ENCODE peak calls at places on chromosomes 2 and 18, in ten cellular contexts. One of them, this sample, is unnamed.
A peak's percentile ranks its signal among the peaks of the same experiment; 100 is the strongest.

GRCh38 chr2:134307334-134307733 is 53.5 kb downstream of the MGAT5 start:
- DNase-seq in NCI-H1092: no peak
- DNase-seq in GM04504: no peak
- DNase-seq in right cardiac atrium: no peak
- DNase-seq in fibroblast of lung: no peak
- DNase-seq in hippocampal formation: no peak
- DNase-seq in BE2C: no peak
- DNase-seq in foreskin fibroblast: no peak
- DNase-seq in HuH-7.5: no peak
- DNase-seq in SJSA1: no peak
- DNase-seq in this sample: no peak

GRCh38 chr2:27152796-27153464 is 4.1 kb downstream of the TCF23 start:
- DNase-seq in NCI-H1092: no peak
- DNase-seq in GM04504: no peak
- DNase-seq in right cardiac atrium: no peak
- DNase-seq in fibroblast of lung: peak; percentile 44
- DNase-seq in hippocampal formation: no peak
- DNase-seq in BE2C: no peak
- DNase-seq in foreskin fibroblast: peak; percentile 61
- DNase-seq in HuH-7.5: no peak
- DNase-seq in SJSA1: no peak
- DNase-seq in this sample: no peak

GRCh38 chr2:137823196-137823595 is 141.1 kb upstream of the HNMT start:
- DNase-seq in NCI-H1092: no peak
- DNase-seq in GM04504: no peak
- DNase-seq in right cardiac atrium: no peak
- DNase-seq in fibroblast of lung: no peak
- DNase-seq in hippocampal formation: no peak
- DNase-seq in BE2C: no peak
- DNase-seq in foreskin fibroblast: no peak
- DNase-seq in HuH-7.5: no peak
- DNase-seq in SJSA1: no peak
- DNase-seq in this sample: no peak

GRCh38 chr2:237540823-237541222 is 25.6 kb upstream of the PRLH start:
- DNase-seq in NCI-H1092: peak; percentile 56
- DNase-seq in GM04504: peak; percentile 72
- DNase-seq in right cardiac atrium: peak; percentile 84
- DNase-seq in fibroblast of lung: peak; percentile 49
- DNase-seq in hippocampal formation: no peak
- DNase-seq in BE2C: no peak
- DNase-seq in foreskin fibroblast: peak; percentile 94
- DNase-seq in HuH-7.5: no peak
- DNase-seq in SJSA1: no peak
- DNase-seq in this sample: no peak

GRCh38 chr2:148978026-148978685 is 60.3 kb upstream of the LYPD6B start:
- DNase-seq in NCI-H1092: no peak
- DNase-seq in GM04504: no peak
- DNase-seq in right cardiac atrium: no peak
- DNase-seq in fibroblast of lung: no peak
- DNase-seq in hippocampal formation: no peak
- DNase-seq in BE2C: no peak
- DNase-seq in foreskin fibroblast: no peak
- DNase-seq in HuH-7.5: no peak
- DNase-seq in SJSA1: no peak
- DNase-seq in this sample: no peak

GRCh38 chr2:239383036-239383795 is 17.6 kb downstream of the HDAC4 start:
- DNase-seq in NCI-H1092: no peak
- DNase-seq in GM04504: no peak
- DNase-seq in right cardiac atrium: no peak
- DNase-seq in fibroblast of lung: no peak
- DNase-seq in hippocampal formation: no peak
- DNase-seq in BE2C: peak; percentile 3
- DNase-seq in foreskin fibroblast: no peak
- DNase-seq in HuH-7.5: no peak
- DNase-seq in SJSA1: no peak
- DNase-seq in this sample: no peak

GRCh38 chr2:232333361-232334135 is 45.0 kb upstream of the ALPP start:
- DNase-seq in NCI-H1092: no peak
- DNase-seq in GM04504: no peak
- DNase-seq in right cardiac atrium: no peak
- DNase-seq in fibroblast of lung: no peak
- DNase-seq in hippocampal formation: no peak
- DNase-seq in BE2C: peak; percentile 62
- DNase-seq in foreskin fibroblast: peak; percentile 27
- DNase-seq in HuH-7.5: peak; percentile 52
- DNase-seq in SJSA1: no peak
- DNase-seq in this sample: no peak

GRCh38 chr2:51813245-51813644 is 781.3 kb upstream of the NRXN1 start:
- DNase-seq in NCI-H1092: no peak
- DNase-seq in GM04504: peak; percentile 7
- DNase-seq in right cardiac atrium: no peak
- DNase-seq in fibroblast of lung: peak; percentile 70
- DNase-seq in hippocampal formation: no peak
- DNase-seq in BE2C: no peak
- DNase-seq in foreskin fibroblast: peak; percentile 66
- DNase-seq in HuH-7.5: no peak
- DNase-seq in SJSA1: no peak
- DNase-seq in this sample: no peak

GRCh38 chr2:213806125-213806726 is 522.0 kb downstream of the SPAG16 start:
- DNase-seq in NCI-H1092: no peak
- DNase-seq in GM04504: peak; percentile 6
- DNase-seq in right cardiac atrium: no peak
- DNase-seq in fibroblast of lung: peak; percentile 33
- DNase-seq in hippocampal formation: peak; percentile 12
- DNase-seq in BE2C: no peak
- DNase-seq in foreskin fibroblast: peak; percentile 52
- DNase-seq in HuH-7.5: no peak
- DNase-seq in SJSA1: peak; percentile 4
- DNase-seq in this sample: no peak

GRCh38 chr2:194095359-194095758 is 1561.7 kb upstream of the SLC39A10 start:
- DNase-seq in NCI-H1092: no peak
- DNase-seq in GM04504: no peak
- DNase-seq in right cardiac atrium: no peak
- DNase-seq in fibroblast of lung: no peak
- DNase-seq in hippocampal formation: no peak
- DNase-seq in BE2C: no peak
- DNase-seq in foreskin fibroblast: no peak
- DNase-seq in HuH-7.5: no peak
- DNase-seq in SJSA1: no peak
- DNase-seq in this sample: no peak

GRCh38 chr2:172102159-172102857 is 392 bp downstream of the DLX2 start:
- DNase-seq in NCI-H1092: no peak
- DNase-seq in GM04504: peak; percentile 84
- DNase-seq in right cardiac atrium: no peak
- DNase-seq in fibroblast of lung: peak; percentile 36
- DNase-seq in hippocampal formation: no peak
- DNase-seq in BE2C: peak; percentile 17
- DNase-seq in foreskin fibroblast: peak; percentile 79
- DNase-seq in HuH-7.5: no peak
- DNase-seq in SJSA1: peak; percentile 76
- DNase-seq in this sample: no peak

GRCh38 chr2:70789304-70790078 is 952 bp downstream of the FIGLA start:
- DNase-seq in NCI-H1092: peak; percentile 47
- DNase-seq in GM04504: peak; percentile 17
- DNase-seq in right cardiac atrium: peak; percentile 76
- DNase-seq in fibroblast of lung: peak; percentile 50
- DNase-seq in hippocampal formation: peak; percentile 27
- DNase-seq in BE2C: peak; percentile 54
- DNase-seq in foreskin fibroblast: peak; percentile 64
- DNase-seq in HuH-7.5: peak; percentile 65
- DNase-seq in SJSA1: peak; percentile 7
- DNase-seq in this sample: peak; percentile 39

GRCh38 chr2:66153941-66154340 is 281.0 kb upstream of the MEIS1 start:
- DNase-seq in NCI-H1092: no peak
- DNase-seq in GM04504: no peak
- DNase-seq in right cardiac atrium: no peak
- DNase-seq in fibroblast of lung: no peak
- DNase-seq in hippocampal formation: no peak
- DNase-seq in BE2C: no peak
- DNase-seq in foreskin fibroblast: no peak
- DNase-seq in HuH-7.5: no peak
- DNase-seq in SJSA1: no peak
- DNase-seq in this sample: no peak

GRCh38 chr2:197498937-197499593 is 575 bp downstream of the HSPD1 start:
- DNase-seq in NCI-H1092: peak; percentile 20
- DNase-seq in GM04504: no peak
- DNase-seq in right cardiac atrium: peak; percentile 81
- DNase-seq in fibroblast of lung: peak; percentile 58
- DNase-seq in hippocampal formation: peak; percentile 61
- DNase-seq in BE2C: peak; percentile 61
- DNase-seq in foreskin fibroblast: peak; percentile 70
- DNase-seq in HuH-7.5: peak; percentile 23
- DNase-seq in SJSA1: peak; percentile 55
- DNase-seq in this sample: peak; percentile 49

GRCh38 chr2:217952409-217952808 is 50.4 kb downstream of the TNS1 start:
- DNase-seq in NCI-H1092: no peak
- DNase-seq in GM04504: no peak
- DNase-seq in right cardiac atrium: no peak
- DNase-seq in fibroblast of lung: no peak
- DNase-seq in hippocampal formation: no peak
- DNase-seq in BE2C: peak; percentile 3
- DNase-seq in foreskin fibroblast: no peak
- DNase-seq in HuH-7.5: no peak
- DNase-seq in SJSA1: no peak
- DNase-seq in this sample: no peak

GRCh38 chr18:22913861-22914260 is 19.3 kb upstream of the RBBP8 start:
- DNase-seq in NCI-H1092: no peak
- DNase-seq in GM04504: no peak
- DNase-seq in right cardiac atrium: no peak
- DNase-seq in fibroblast of lung: no peak
- DNase-seq in hippocampal formation: no peak
- DNase-seq in BE2C: no peak
- DNase-seq in foreskin fibroblast: no peak
- DNase-seq in HuH-7.5: no peak
- DNase-seq in SJSA1: no peak
- DNase-seq in this sample: no peak

GRCh38 chr2:118202707-118203303 is 114.5 kb downstream of the INSIG2 start:
- DNase-seq in NCI-H1092: peak; percentile 7
- DNase-seq in GM04504: peak; percentile 17
- DNase-seq in right cardiac atrium: no peak
- DNase-seq in fibroblast of lung: peak; percentile 29
- DNase-seq in hippocampal formation: no peak
- DNase-seq in BE2C: peak; percentile 35
- DNase-seq in foreskin fibroblast: peak; percentile 74
- DNase-seq in HuH-7.5: peak; percentile 31
- DNase-seq in SJSA1: peak; percentile 35
- DNase-seq in this sample: peak; percentile 7

GRCh38 chr2:228901531-228901930 is 369.6 kb downstream of the PID1 start:
- DNase-seq in NCI-H1092: no peak
- DNase-seq in GM04504: peak; percentile 7
- DNase-seq in right cardiac atrium: no peak
- DNase-seq in fibroblast of lung: no peak
- DNase-seq in hippocampal formation: no peak
- DNase-seq in BE2C: no peak
- DNase-seq in foreskin fibroblast: peak; percentile 31
- DNase-seq in HuH-7.5: no peak
- DNase-seq in SJSA1: no peak
- DNase-seq in this sample: no peak

GRCh38 chr2:234399451-234400246 is 97.2 kb downstream of the ARL4C start:
- DNase-seq in NCI-H1092: no peak
- DNase-seq in GM04504: no peak
- DNase-seq in right cardiac atrium: no peak
- DNase-seq in fibroblast of lung: peak; percentile 95
- DNase-seq in hippocampal formation: no peak
- DNase-seq in BE2C: no peak
- DNase-seq in foreskin fibroblast: no peak
- DNase-seq in HuH-7.5: no peak
- DNase-seq in SJSA1: peak; percentile 26
- DNase-seq in this sample: no peak